ENCODE peak calls at places on chromosomes 7 and 10, in eight cellular contexts. M is RWPE1, P is thoracic aorta, Y is non-pigmented ciliary epithelial cell, V is SHP77, Q is nucleus accumbens, J is mesothelial cell of epicardium, W is NCI-H1694 treated with DMSO at 0.1 percent for 48 hours. R is an unnamed sample.
A peak's percentile ranks its signal among the peaks of the same experiment; 100 is the strongest.

GRCh38 chr10:119734396-119735332 is 8.8 kb downstream of the INPP5F start:
- DNase-seq in Q (no peak), M (peak; percentile 83), W (no peak), Y (peak; percentile 27), V (no peak), P (no peak), J (no peak), R (peak; percentile 55)

GRCh38 chr10:15515207-15515606 is 144.1 kb upstream of the FAM171A1 start:
- DNase-seq in W (no peak), V (no peak), P (no peak), M (no peak), J (no peak), Y (no peak), Q (peak; percentile 38), R (no peak)

GRCh38 chr10:78502208-78502943 is 468.7 kb downstream of the RPS24 start:
- DNase-seq in V (no peak), M (no peak), Y (peak; percentile 6), W (no peak), P (no peak), J (no peak), Q (no peak), R (no peak)

GRCh38 chr7:105315357-105315756 is 73.4 kb downstream of the SRPK2 start:
- DNase-seq in Y (no peak), W (no peak), M (no peak), Q (no peak), V (no peak), P (no peak), J (no peak), R (no peak)

GRCh38 chr10:49281461-49281860 is 17.5 kb upstream of the C10orf71 start:
- DNase-seq in J (no peak), V (no peak), Q (no peak), Y (no peak), P (no peak), M (no peak), W (no peak), R (no peak)

GRCh38 chr7:480531-481218 is 39.0 kb downstream of the PDGFA start:
- DNase-seq in V (peak; percentile 35), W (no peak), Q (no peak), M (no peak), Y (no peak), J (no peak), P (no peak), R (no peak)

GRCh38 chr10:101330236-101331225 is 23.4 kb upstream of the BTRC start:
- DNase-seq in Q (peak; percentile 47), J (no peak), M (peak; percentile 66), W (peak; percentile 73), P (no peak), Y (no peak), V (peak; percentile 4), R (peak; percentile 85)

GRCh38 chr7:117269417-117269816 is 53.4 kb downstream of the WNT2 start:
- DNase-seq in W (no peak), Y (peak; percentile 93), M (peak; percentile 85), P (no peak), J (no peak), V (no peak), Q (no peak), R (peak; percentile 96)

GRCh38 chr10:77328272-77328816 is 309.3 kb downstream of the KCNMA1 start:
- DNase-seq in J (peak; percentile 34), V (no peak), Y (no peak), M (peak; percentile 45), Q (no peak), W (no peak), P (no peak), R (peak; percentile 66)

GRCh38 chr10:117257701-117258100 is 16.8 kb downstream of the SLC18A2 start:
- DNase-seq in V (no peak), Y (no peak), W (no peak), Q (no peak), J (no peak), P (no peak), M (no peak), R (no peak)

GRCh38 chr10:48554246-48554645 is 50.6 kb downstream of the ARHGAP22 start:
- DNase-seq in J (no peak), P (no peak), M (no peak), Q (no peak), Y (no peak), V (no peak), W (no peak), R (no peak)

GRCh38 chr7:112945046-112945445 is 141.6 kb downstream of the GPR85 start:
- DNase-seq in Q (no peak), J (no peak), V (no peak), M (no peak), W (no peak), P (no peak), Y (no peak), R (no peak)

GRCh38 chr10:97179731-97180366 is 5.9 kb downstream of the SLIT1 start:
- DNase-seq in Q (peak; percentile 73), P (no peak), V (no peak), W (peak; percentile 63), J (no peak), Y (no peak), M (no peak), R (no peak)

GRCh38 chr10:77611670-77612069 is 25.9 kb downstream of the KCNMA1 start:
- DNase-seq in M (no peak), Y (no peak), J (no peak), P (no peak), W (no peak), Q (no peak), V (no peak), R (no peak)

GRCh38 chr10:28734940-28735759 is 57.8 kb downstream of the BAMBI start:
- DNase-seq in W (no peak), P (peak; percentile 3), V (no peak), J (no peak), Y (peak; percentile 99), M (peak; percentile 82), Q (no peak), R (peak; percentile 79)

GRCh38 chr10:23174075-23174973 is 17.8 kb upstream of the PTF1A start:
- DNase-seq in W (no peak), Q (peak; percentile 67), J (no peak), V (no peak), P (no peak), M (no peak), Y (no peak), R (no peak)

GRCh38 chr10:110498087-110498981 is 627 bp downstream of the DUSP5 start:
- DNase-seq in J (peak; percentile 28), Y (no peak), Q (peak; percentile 37), W (no peak), V (no peak), M (no peak), P (no peak), R (peak; percentile 52)

GRCh38 chr7:148882192-148882591 is 1.9 kb downstream of the EZH2 start:
- DNase-seq in P (no peak), J (no peak), M (no peak), V (no peak), Y (no peak), W (no peak), Q (no peak), R (no peak)

GRCh38 chr10:6145414-6145978 is 56.7 kb downstream of the RBM17 start:
- DNase-seq in M (peak; percentile 37), P (no peak), Y (no peak), W (no peak), V (no peak), J (no peak), Q (no peak), R (no peak)

GRCh38 chr7:26815452-26815851 is 48.9 kb downstream of the SKAP2 start:
- DNase-seq in J (no peak), M (no peak), Y (no peak), P (no peak), W (peak; percentile 90), Q (no peak), V (no peak), R (no peak)

GRCh38 chr7:123944395-123944794 is 19.4 kb downstream of the SPAM1 start:
- DNase-seq in J (no peak), Y (no peak), Q (no peak), M (no peak), V (no peak), W (no peak), P (no peak), R (no peak)

GRCh38 chr7:138316421-138317043 is 143.5 kb upstream of the TRIM24 start:
- DNase-seq in M (no peak), Q (no peak), Y (no peak), P (no peak), W (no peak), J (no peak), V (no peak), R (no peak)

GRCh38 chr10:44193567-44194220 is 191.2 kb downstream of the CXCL12 start:
- DNase-seq in W (no peak), Q (no peak), J (no peak), P (no peak), M (no peak), Y (no peak), V (no peak), R (no peak)

GRCh38 chr7:148819697-148820332 is 64.3 kb downstream of the EZH2 start:
- DNase-seq in W (no peak), J (no peak), M (peak; percentile 15), Y (peak; percentile 17), V (no peak), P (no peak), Q (no peak), R (peak; percentile 7)

GRCh38 chr10:101250136-101250535 is 20.9 kb upstream of the LBX1 start:
- DNase-seq in W (no peak), J (no peak), M (no peak), Y (no peak), P (no peak), V (no peak), Q (no peak), R (no peak)

GRCh38 chr10:85971494-85971893 is 395.1 kb downstream of the GRID1 start:
- DNase-seq in M (no peak), Y (no peak), Q (no peak), J (no peak), W (no peak), V (no peak), P (no peak), R (no peak)

GRCh38 chr7:96414931-96415292 is 93.0 kb upstream of the SLC25A13 start:
- DNase-seq in M (peak; percentile 10), P (no peak), Q (peak; percentile 2), W (peak; percentile 49), J (no peak), V (no peak), Y (no peak), R (peak; percentile 73)

GRCh38 chr10:105681051-105681450 is 1040.0 kb downstream of the SORCS3 start:
- DNase-seq in P (no peak), J (no peak), Y (no peak), Q (no peak), V (no peak), M (no peak), W (no peak), R (peak; percentile 61)

GRCh38 chr7:113268757-113269156 is 150.4 kb upstream of the SMIM30 start:
- DNase-seq in W (no peak), Y (no peak), J (no peak), Q (no peak), P (no peak), V (no peak), M (no peak), R (no peak)

GRCh38 chr10:75294031-75294437 is 58.3 kb upstream of the COMTD1 start:
- DNase-seq in Y (no peak), V (no peak), M (no peak), W (no peak), J (no peak), Q (no peak), P (no peak), R (no peak)

GRCh38 chr7:45698527-45699309 is 124.5 kb downstream of the ADCY1 start:
- DNase-seq in Y (no peak), P (no peak), W (no peak), J (no peak), V (no peak), M (no peak), Q (no peak), R (no peak)

R was measured in epithelial cell of esophagus.